ENCODE peak calls at places on chromosomes 1 and 21, in ten cellular contexts. W, U, D, M, G, I, V, N, F and A are unnamed samples.

GRCh38 chr1:65310078-65310587 is 790 bp downstream of the DNAJC6 start:
- DNase-seq in V (no peak), D (no peak), W (no peak), I (no peak), N (no peak), F (no peak), G (no peak), M (peak; percentile 9), U (no peak), A (no peak)

GRCh38 chr1:23537296-23537993 is 6.4 kb upstream of the E2F2 start:
- DNase-seq in V (peak; percentile 32), U (no peak), D (no peak), G (no peak), F (no peak), N (no peak), I (no peak), W (no peak), M (no peak), A (no peak)

GRCh38 chr1:179447489-179447888 is 81.7 kb downstream of the AXDND1 start:
- DNase-seq in W (peak; percentile 24), F (peak; percentile 4), U (no peak), M (no peak), N (no peak), D (no peak), V (peak; percentile 8), G (peak; percentile 55), I (peak; percentile 29), A (no peak)

GRCh38 chr21:22223385-22223784 is 1225.2 kb downstream of the NCAM2 start:
- DNase-seq in G (peak; percentile 18), F (no peak), W (peak; percentile 9), N (no peak), M (no peak), U (no peak), D (no peak), V (peak; percentile 2), I (no peak), A (peak; percentile 9)

GRCh38 chr1:53765656-53766055 is 26.7 kb upstream of the GLIS1 start:
- DNase-seq in D (no peak), V (peak; percentile 72), F (peak; percentile 11), N (no peak), I (no peak), M (no peak), W (peak; percentile 19), G (peak; percentile 23), U (no peak), A (no peak)

GRCh38 chr1:89786628-89787214 is 34.1 kb upstream of the LRRC8D start:
- DNase-seq in U (no peak), F (no peak), V (no peak), G (no peak), N (no peak), W (no peak), M (no peak), I (no peak), D (no peak), A (no peak)

GRCh38 chr1:159211331-159212136 is 6.9 kb downstream of the ACKR1 start:
- DNase-seq in U (peak; percentile 48), W (peak; percentile 58), N (no peak), V (peak; percentile 82), M (peak; percentile 26), G (peak; percentile 43), F (no peak), I (peak; percentile 73), D (peak; percentile 69), A (no peak)

GRCh38 chr1:7335224-7335879 is 435.7 kb upstream of the VAMP3 start:
- DNase-seq in U (no peak), N (no peak), D (no peak), G (no peak), V (no peak), M (no peak), I (no peak), W (no peak), F (peak; percentile 50), A (no peak)

GRCh38 chr1:24683713-24684162 is 40.6 kb downstream of the SRRM1 start:
- DNase-seq in N (no peak), I (no peak), M (no peak), W (no peak), F (peak; percentile 99), D (peak; percentile 41), U (no peak), V (peak; percentile 92), G (peak; percentile 42), A (no peak)

GRCh38 chr21:38965241-38965640 is 159.5 kb downstream of the ETS2 start:
- DNase-seq in G (no peak), V (no peak), N (no peak), U (no peak), M (no peak), W (no peak), F (no peak), I (no peak), D (no peak), A (no peak)

GRCh38 chr1:47230692-47231313 is 1.2 kb downstream of the TAL1 start:
- DNase-seq in I (peak; percentile 69), U (no peak), D (no peak), V (peak; percentile 22), N (peak; percentile 77), W (no peak), F (no peak), G (no peak), M (no peak), A (peak; percentile 34)

GRCh38 chr1:22868331-22868730 is 104.3 kb downstream of the LACTBL1 start:
- DNase-seq in M (no peak), V (no peak), F (no peak), U (no peak), I (no peak), N (no peak), W (no peak), D (no peak), G (no peak), A (no peak)

GRCh38 chr1:39494671-39495410 is 3.4 kb downstream of the BMP8A start:
- DNase-seq in U (no peak), M (no peak), N (no peak), W (no peak), G (no peak), D (no peak), F (no peak), V (no peak), I (no peak), A (no peak)

GRCh38 chr1:66648896-66649597 is 103.2 kb upstream of the DYNLT5 start:
- DNase-seq in V (no peak), W (peak; percentile 91), G (no peak), F (no peak), D (no peak), M (peak; percentile 8), N (no peak), U (no peak), I (no peak), A (peak; percentile 35)

GRCh38 chr21:43355925-43356289 is 71.0 kb downstream of the SIK1 start:
- DNase-seq in I (no peak), F (no peak), M (no peak), G (no peak), V (no peak), U (no peak), N (peak; percentile 68), W (peak; percentile 81), D (no peak), A (peak; percentile 66)

GRCh38 chr1:235078927-235079381 is 49.7 kb downstream of the TOMM20 start:
- DNase-seq in F (peak; percentile 80), W (peak; percentile 53), M (no peak), G (no peak), N (no peak), V (peak; percentile 44), I (no peak), D (no peak), U (no peak), A (peak; percentile 34)

GRCh38 chr21:38175321-38175720 is 81.5 kb upstream of the KCNJ15 start:
- DNase-seq in D (no peak), F (no peak), M (no peak), V (no peak), W (no peak), I (no peak), N (no peak), U (no peak), G (no peak), A (no peak)

DNA sequence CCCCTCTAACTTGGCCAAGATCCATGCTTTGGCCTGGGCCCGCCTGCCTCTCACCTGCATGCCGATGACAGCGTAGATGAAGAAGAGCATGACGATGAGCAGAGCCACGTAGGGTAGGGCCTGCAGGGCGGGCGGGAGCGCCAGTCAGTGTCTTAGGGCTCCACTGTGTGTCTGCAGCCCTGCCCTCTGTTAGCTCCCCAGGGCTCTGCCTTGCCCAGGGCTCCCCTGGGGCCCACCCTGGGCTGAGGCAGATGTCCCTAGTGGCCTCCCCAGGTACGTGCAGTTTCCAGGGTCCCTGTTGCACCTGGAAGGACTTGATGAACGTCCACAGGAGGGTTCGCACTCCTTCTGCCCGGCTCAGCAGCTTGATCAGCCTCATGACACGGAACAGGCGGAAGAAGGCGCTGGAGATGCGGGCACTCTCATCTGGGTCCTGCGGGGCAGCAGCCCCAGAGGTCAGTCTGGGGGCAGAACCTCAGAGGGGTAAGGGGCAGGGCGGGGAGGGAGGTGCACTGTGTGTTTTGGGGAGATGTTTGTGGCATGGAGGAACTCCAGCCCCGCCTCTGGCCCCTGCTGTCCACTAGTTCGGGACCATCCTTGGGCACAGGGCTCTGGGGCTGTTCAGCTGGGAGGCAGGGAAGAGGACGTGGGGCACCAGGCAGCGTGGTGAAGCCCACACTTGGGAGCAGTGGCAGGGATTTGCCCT is 29.8 kb upstream of the KIF21B start:
- DNase-seq in V (no peak), I (no peak), U (no peak), F (no peak), M (no peak), W (no peak), D (no peak), G (no peak), N (no peak), A (no peak)
- TF ChIP-seq CTCF in V (no peak), I (peak; percentile 18), U (peak; percentile 26), F (no peak), M (no peak), W (peak; percentile 17), D (no peak), G (no peak), N (no peak), A (no peak)

GRCh38 chr21:34091607-34092006 is 18.2 kb downstream of the MRPS6 start:
- DNase-seq in N (no peak), V (peak; percentile 11), U (no peak), W (peak; percentile 12), M (no peak), F (no peak), G (peak; percentile 30), I (peak; percentile 23), D (no peak), A (no peak)
- TF ChIP-seq CTCF in N (no peak), V (peak; percentile 45), U (peak; percentile 53), W (peak; percentile 29), M (peak; percentile 38), F (peak; percentile 47), G (peak; percentile 57), I (peak; percentile 58), D (no peak), A (peak; percentile 54)

GRCh38 chr1:227234998-227235405 is 83.3 kb downstream of the CDC42BPA start:
- DNase-seq in M (no peak), W (peak; percentile 46), I (peak; percentile 38), N (no peak), V (peak; percentile 79), F (peak; percentile 51), G (peak; percentile 90), D (peak; percentile 33), U (no peak), A (no peak)
- TF ChIP-seq CTCF in M (peak; percentile 21), W (peak; percentile 31), I (peak; percentile 43), N (peak; percentile 30), V (peak; percentile 55), F (peak; percentile 63), G (peak; percentile 84), D (peak; percentile 23), U (peak; percentile 45), A (peak; percentile 49)

DNA sequence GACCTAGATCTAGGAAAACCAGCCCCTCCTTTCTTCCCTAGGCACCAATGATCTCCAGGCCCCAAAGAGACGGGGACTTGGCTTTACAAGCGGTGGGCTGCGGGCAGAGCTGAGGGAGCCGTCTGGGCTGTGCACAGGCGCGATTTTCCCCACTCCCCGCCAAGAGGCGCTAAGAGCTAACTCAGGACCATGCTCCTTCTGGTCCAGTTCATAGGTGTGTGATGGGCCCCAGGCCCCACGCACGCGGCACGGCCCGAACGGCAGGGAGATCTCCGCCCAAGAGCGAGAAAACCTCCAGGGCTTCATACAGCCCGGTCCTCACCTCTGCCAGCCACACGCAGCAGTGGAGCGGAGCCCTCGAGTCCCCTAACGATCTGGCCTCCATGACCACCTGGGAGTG is 7.5 kb upstream of the GPR153 start:
- DNase-seq in V (no peak), G (no peak), N (no peak), U (no peak), F (no peak), D (no peak), W (no peak), M (no peak), I (peak; percentile 58), A (no peak)
- TF ChIP-seq CTCF in V (peak; percentile 24), G (no peak), N (no peak), U (no peak), F (no peak), D (no peak), W (no peak), M (no peak), I (peak; percentile 40), A (no peak)